ENCODE peak calls at places on chromosome 10, in eight cellular contexts. One of them, this sample, is unnamed. For H3K9me3 and H3K36me3, the result is how much of the 10 kb centered on the place peaks cover.

GRCh38 chr10:131841131-131841661 is 59.6 kb upstream of the PPP2R2D start:
- DNase-seq in HepG2: no peak
- DNase-seq in ascending aorta: no peak
- DNase-seq in lower lobe of right lung: peak
- DNase-seq in IMR-90: no peak
- DNase-seq in NT2/D1: no peak
- DNase-seq in GM23248: no peak
- DNase-seq in cardiac muscle cell: no peak
- DNase-seq in this sample: no peak

GRCh38 chr10:13925924-13926435 is 339.2 kb downstream of the PRPF18 start:
- DNase-seq in NT2/D1: no peak
- DNase-seq in IMR-90: no peak
- DNase-seq in ascending aorta: no peak
- DNase-seq in cardiac muscle cell: no peak
- DNase-seq in HepG2: no peak
- DNase-seq in GM23248: no peak
- DNase-seq in lower lobe of right lung: no peak
- DNase-seq in this sample: no peak

GRCh38 chr10:34868589-34868988 is 53.5 kb upstream of the PARD3 start:
- DNase-seq in lower lobe of right lung: no peak
- DNase-seq in IMR-90: no peak
- DNase-seq in cardiac muscle cell: no peak
- DNase-seq in GM23248: no peak
- DNase-seq in NT2/D1: no peak
- DNase-seq in ascending aorta: no peak
- DNase-seq in HepG2: no peak
- DNase-seq in this sample: no peak

GRCh38 chr10:6399879-6400278 is 180.2 kb downstream of the PRKCQ start:
- DNase-seq in GM23248: no peak
- DNase-seq in HepG2: no peak
- DNase-seq in cardiac muscle cell: no peak
- DNase-seq in IMR-90: no peak
- DNase-seq in ascending aorta: no peak
- DNase-seq in lower lobe of right lung: no peak
- DNase-seq in NT2/D1: no peak
- DNase-seq in this sample: no peak

GRCh38 chr10:15144788-15145187 is 23.7 kb downstream of the NMT2 start:
- DNase-seq in NT2/D1: no peak
- DNase-seq in GM23248: peak
- DNase-seq in IMR-90: peak
- DNase-seq in ascending aorta: no peak
- DNase-seq in cardiac muscle cell: peak
- DNase-seq in HepG2: no peak
- DNase-seq in lower lobe of right lung: no peak
- DNase-seq in this sample: no peak

GRCh38 chr10:132941640-132942051 is 724 bp downstream of the CFAP46 start:
- DNase-seq in cardiac muscle cell: no peak
- DNase-seq in GM23248: no peak
- DNase-seq in HepG2: no peak
- DNase-seq in IMR-90: no peak
- DNase-seq in ascending aorta: no peak
- DNase-seq in lower lobe of right lung: no peak
- DNase-seq in NT2/D1: no peak
- DNase-seq in this sample: no peak

GRCh38 chr10:33134011-33134751 is 176.2 kb upstream of the ITGB1 start:
- DNase-seq in cardiac muscle cell: peak
- DNase-seq in ascending aorta: peak
- DNase-seq in IMR-90: peak
- DNase-seq in HepG2: peak
- DNase-seq in NT2/D1: no peak
- DNase-seq in lower lobe of right lung: peak
- DNase-seq in GM23248: peak
- DNase-seq in this sample: peak

GRCh38 chr10:45552476-45552875 is 120.1 kb downstream of the ZFAND4 start:
- DNase-seq in ascending aorta: no peak
- DNase-seq in IMR-90: no peak
- DNase-seq in GM23248: no peak
- DNase-seq in cardiac muscle cell: no peak
- DNase-seq in HepG2: no peak
- DNase-seq in NT2/D1: no peak
- DNase-seq in lower lobe of right lung: no peak
- DNase-seq in this sample: no peak

GRCh38 chr10:7789390-7789789 is 1.4 kb downstream of the ATP5F1C start:
- DNase-seq in NT2/D1: no peak
- DNase-seq in HepG2: peak
- DNase-seq in GM23248: peak
- DNase-seq in cardiac muscle cell: peak
- DNase-seq in ascending aorta: no peak
- DNase-seq in lower lobe of right lung: no peak
- DNase-seq in IMR-90: peak
- DNase-seq in this sample: peak

GRCh38 chr10:100122780-100123179 is 41.1 kb upstream of the CPN1 start:
- DNase-seq in cardiac muscle cell: no peak
- DNase-seq in NT2/D1: no peak
- DNase-seq in lower lobe of right lung: no peak
- DNase-seq in ascending aorta: no peak
- DNase-seq in GM23248: no peak
- DNase-seq in HepG2: no peak
- DNase-seq in IMR-90: no peak
- DNase-seq in this sample: no peak

GRCh38 chr10:133210398-133211140 is 19.4 kb upstream of the UTF1 start:
- DNase-seq in lower lobe of right lung: no peak
- DNase-seq in ascending aorta: no peak
- DNase-seq in GM23248: no peak
- DNase-seq in IMR-90: no peak
- DNase-seq in NT2/D1: no peak
- DNase-seq in HepG2: no peak
- DNase-seq in cardiac muscle cell: no peak
- DNase-seq in this sample: no peak

GRCh38 chr10:43594944-43595589 is 11.2 kb upstream of the ZNF485 start:
- DNase-seq in NT2/D1: no peak
- DNase-seq in lower lobe of right lung: no peak
- DNase-seq in ascending aorta: no peak
- DNase-seq in IMR-90: peak
- DNase-seq in HepG2: no peak
- DNase-seq in cardiac muscle cell: peak
- DNase-seq in GM23248: peak
- DNase-seq in this sample: peak

GRCh38 chr10:106355450-106355849 is 809.1 kb downstream of the SORCS1 start:
- DNase-seq in IMR-90: no peak
- DNase-seq in lower lobe of right lung: no peak
- DNase-seq in cardiac muscle cell: peak
- DNase-seq in GM23248: peak
- DNase-seq in HepG2: no peak
- DNase-seq in NT2/D1: no peak
- DNase-seq in ascending aorta: no peak
- DNase-seq in this sample: no peak

GRCh38 chr10:78173360-78174020 is 139.8 kb downstream of the RPS24 start:
- DNase-seq in NT2/D1: no peak
- DNase-seq in IMR-90: peak
- DNase-seq in HepG2: no peak
- DNase-seq in ascending aorta: no peak
- DNase-seq in lower lobe of right lung: peak
- DNase-seq in GM23248: peak
- DNase-seq in cardiac muscle cell: no peak
- DNase-seq in this sample: no peak

GRCh38 chr10:3472705-3473078 is 300.1 kb upstream of the PITRM1 start:
- DNase-seq in lower lobe of right lung: no peak
- DNase-seq in cardiac muscle cell: peak
- DNase-seq in NT2/D1: no peak
- DNase-seq in ascending aorta: no peak
- DNase-seq in HepG2: no peak
- DNase-seq in IMR-90: peak
- DNase-seq in GM23248: peak
- DNase-seq in this sample: no peak

GRCh38 chr10:110404374-110404773 is 93.3 kb upstream of the DUSP5 start:
- DNase-seq in ascending aorta: no peak
- DNase-seq in NT2/D1: no peak
- DNase-seq in HepG2: no peak
- DNase-seq in lower lobe of right lung: no peak
- DNase-seq in IMR-90: no peak
- DNase-seq in cardiac muscle cell: no peak
- DNase-seq in GM23248: peak
- DNase-seq in this sample: no peak

GRCh38 chr10:131692686-131693334 is 208.0 kb upstream of the PPP2R2D start:
- DNase-seq in lower lobe of right lung: no peak
- DNase-seq in cardiac muscle cell: no peak
- DNase-seq in HepG2: no peak
- DNase-seq in ascending aorta: peak
- DNase-seq in IMR-90: no peak
- DNase-seq in NT2/D1: no peak
- DNase-seq in GM23248: no peak
- DNase-seq in this sample: no peak

GRCh38 chr10:87942884-87943527 is 79.6 kb downstream of the PTEN start:
- DNase-seq in cardiac muscle cell: no peak
- DNase-seq in IMR-90: peak
- DNase-seq in NT2/D1: no peak
- DNase-seq in lower lobe of right lung: no peak
- DNase-seq in GM23248: peak
- DNase-seq in ascending aorta: no peak
- DNase-seq in HepG2: no peak
- DNase-seq in this sample: peak

GRCh38 chr10:87945994-87946393 is 82.6 kb downstream of the PTEN start:
- DNase-seq in HepG2: no peak
- DNase-seq in cardiac muscle cell: no peak
- DNase-seq in NT2/D1: no peak
- DNase-seq in ascending aorta: no peak
- DNase-seq in lower lobe of right lung: no peak
- DNase-seq in IMR-90: no peak
- DNase-seq in GM23248: no peak
- DNase-seq in this sample: no peak

GRCh38 chr10:87935290-87936141 is 72.1 kb downstream of the PTEN start:
- DNase-seq in cardiac muscle cell: peak
- DNase-seq in IMR-90: peak
- DNase-seq in NT2/D1: no peak
- DNase-seq in lower lobe of right lung: no peak
- DNase-seq in ascending aorta: no peak
- DNase-seq in GM23248: peak
- DNase-seq in HepG2: no peak
- DNase-seq in this sample: no peak

DNA sequence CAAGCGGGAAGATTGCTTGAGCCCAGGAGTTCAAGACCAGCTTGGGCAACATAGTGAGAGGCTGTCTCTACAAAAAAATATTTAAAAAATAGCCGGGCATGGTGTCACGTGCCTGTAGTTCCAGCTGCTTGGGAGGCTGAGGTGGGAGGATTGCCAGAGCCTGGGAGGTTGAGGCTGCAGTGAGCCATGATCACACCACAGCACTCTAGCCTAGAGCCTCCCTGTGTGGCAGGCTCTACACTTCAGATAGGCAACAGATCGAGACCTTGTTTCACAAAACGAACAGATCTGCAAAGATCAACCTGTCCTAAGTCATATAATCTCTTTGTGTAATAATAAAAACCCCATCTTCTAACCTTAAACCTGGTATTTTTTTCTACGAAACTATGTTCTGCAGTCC is 76.8 kb downstream of the PTEN start:
- DNase-seq in cardiac muscle cell: no peak
- DNase-seq in ascending aorta: no peak
- DNase-seq in HepG2: no peak
- DNase-seq in GM23248: no peak
- DNase-seq in lower lobe of right lung: no peak
- DNase-seq in NT2/D1: no peak
- DNase-seq in IMR-90: no peak
- DNase-seq in this sample: no peak
- H3K4me3 ChIP-seq in cardiac muscle cell: no peak
- H3K4me3 ChIP-seq in ascending aorta: no peak
- H3K4me3 ChIP-seq in HepG2: no peak
- H3K4me3 ChIP-seq in GM23248: no peak
- H3K4me3 ChIP-seq in lower lobe of right lung: no peak
- H3K4me3 ChIP-seq in NT2/D1: no peak
- H3K4me3 ChIP-seq in IMR-90: no peak
- H3K4me3 ChIP-seq in this sample: no peak

DNA sequence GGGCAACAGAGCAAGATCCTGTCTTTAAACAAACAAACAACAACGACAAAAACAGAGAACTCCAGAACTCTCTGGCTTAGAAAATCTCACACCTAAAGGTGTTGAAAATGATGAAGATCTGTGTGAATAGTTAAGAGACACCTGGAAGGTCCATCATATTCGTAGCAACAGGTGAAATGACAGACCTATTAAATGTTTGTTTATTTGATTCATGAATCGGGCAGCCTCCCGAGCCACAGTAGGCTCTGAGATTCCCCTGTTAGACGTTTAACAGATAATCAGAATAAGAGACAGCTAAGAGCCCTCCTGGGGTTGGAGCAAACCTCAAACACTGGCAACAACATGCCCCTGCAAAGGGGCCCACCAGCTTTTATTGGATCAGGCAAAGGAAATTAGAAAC is 103.7 kb downstream of the LCOR start:
- DNase-seq in HepG2: no peak
- DNase-seq in NT2/D1: no peak
- DNase-seq in lower lobe of right lung: no peak
- DNase-seq in cardiac muscle cell: no peak
- DNase-seq in GM23248: no peak
- DNase-seq in ascending aorta: no peak
- DNase-seq in IMR-90: no peak
- DNase-seq in this sample: no peak
- H3K9me3 ChIP-seq in HepG2: under half
- H3K9me3 ChIP-seq in NT2/D1: under half
- H3K9me3 ChIP-seq in lower lobe of right lung: under half
- H3K9me3 ChIP-seq in cardiac muscle cell: under half
- H3K9me3 ChIP-seq in GM23248: under half
- H3K9me3 ChIP-seq in ascending aorta: under half
- H3K9me3 ChIP-seq in IMR-90: under half
- H3K9me3 ChIP-seq in this sample: under half

DNA sequence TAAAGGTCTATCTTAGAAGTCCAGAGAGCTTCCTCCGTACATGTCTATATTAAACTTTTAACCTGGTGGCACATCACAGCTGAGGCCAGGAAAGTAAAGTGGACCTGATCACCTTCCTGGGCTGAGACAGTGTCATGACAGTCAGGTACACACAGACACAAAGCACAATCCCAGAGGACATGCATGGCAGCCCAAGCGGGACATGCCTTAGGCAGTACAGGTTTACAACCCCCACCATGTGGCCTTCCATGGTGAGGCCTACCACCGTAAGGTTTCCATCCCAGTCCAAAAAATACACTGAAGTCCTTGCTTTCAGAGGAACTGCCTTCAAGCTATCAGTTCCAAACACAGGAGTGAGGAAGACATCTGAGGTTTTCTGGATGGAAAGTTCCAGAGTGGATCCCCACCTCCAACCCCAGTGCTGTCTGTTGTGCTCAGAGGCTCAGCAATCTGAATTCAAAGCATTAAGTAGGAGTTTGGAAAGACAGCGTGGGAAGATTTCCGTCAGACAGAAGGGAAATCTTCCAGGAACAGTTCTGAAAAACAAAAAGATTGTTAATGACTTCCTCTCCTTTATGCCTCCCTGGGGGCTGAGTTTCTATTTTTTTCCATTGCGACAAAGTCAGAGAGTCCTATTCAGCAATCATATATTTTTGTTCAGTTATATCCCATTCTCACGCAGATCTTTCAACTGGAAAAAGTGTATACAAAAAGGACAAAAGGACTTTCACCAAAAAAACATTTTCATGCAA is 20.1 kb downstream of the IFIT3 start:
- DNase-seq in HepG2: no peak
- DNase-seq in lower lobe of right lung: no peak
- DNase-seq in cardiac muscle cell: peak
- DNase-seq in GM23248: no peak
- DNase-seq in NT2/D1: no peak
- DNase-seq in ascending aorta: no peak
- DNase-seq in IMR-90: no peak
- DNase-seq in this sample: no peak
- H3K36me3 ChIP-seq in HepG2: under half
- H3K36me3 ChIP-seq in lower lobe of right lung: under half
- H3K36me3 ChIP-seq in cardiac muscle cell: under half
- H3K36me3 ChIP-seq in GM23248: under half
- H3K36me3 ChIP-seq in NT2/D1: under half
- H3K36me3 ChIP-seq in ascending aorta: under half
- H3K36me3 ChIP-seq in IMR-90: under half
- H3K36me3 ChIP-seq in this sample: under half

GRCh38 chr10:12841426-12841825 is 160.1 kb downstream of the CCDC3 start:
- DNase-seq in NT2/D1: no peak
- DNase-seq in cardiac muscle cell: no peak
- DNase-seq in GM23248: no peak
- DNase-seq in IMR-90: no peak
- DNase-seq in ascending aorta: no peak
- DNase-seq in HepG2: no peak
- DNase-seq in lower lobe of right lung: no peak
- DNase-seq in this sample: no peak
- H3K4me3 ChIP-seq in NT2/D1: no peak
- H3K4me3 ChIP-seq in cardiac muscle cell: no peak
- H3K4me3 ChIP-seq in GM23248: no peak
- H3K4me3 ChIP-seq in IMR-90: no peak
- H3K4me3 ChIP-seq in ascending aorta: no peak
- H3K4me3 ChIP-seq in HepG2: no peak
- H3K4me3 ChIP-seq in lower lobe of right lung: no peak
- H3K4me3 ChIP-seq in this sample: no peak

This sample was measured in MG63.